ENCODE peak calls at places on chromosomes 7 and 10, in ten cellular contexts. W is IMR-90, O is fibroblast of lung, Q is pancreas, C is uterus, H is SJSA1, V is left ventricle myocardium inferior, N is tibial artery, J is K562, A is GM23248. F is an unnamed sample.

GRCh38 chr7:121608785-121609184 is 212.7 kb upstream of the FAM3C start:
- DNase-seq in W (no peak), O (no peak), Q (no peak), C (no peak), H (no peak), V (no peak), N (no peak), J (no peak), A (no peak), F (no peak)

GRCh38 chr7:120216947-120217346 is 56.0 kb upstream of the KCND2 start:
- DNase-seq in W (no peak), O (no peak), Q (no peak), C (no peak), H (no peak), V (no peak), N (no peak), J (no peak), A (no peak), F (no peak)

GRCh38 chr10:132774179-132774904 is 11.6 kb downstream of the NKX6-2 start:
- DNase-seq in W (no peak), O (no peak), Q (no peak), C (no peak), H (no peak), V (no peak), N (no peak), J (no peak), A (no peak), F (peak; percentile 47)

GRCh38 chr7:152924826-152925411 is 165.4 kb downstream of the ACTR3B start:
- DNase-seq in W (no peak), O (no peak), Q (no peak), C (no peak), H (no peak), V (no peak), N (no peak), J (no peak), A (no peak), F (no peak)

GRCh38 chr7:53602817-53603418 is 567.5 kb downstream of the POM121L12 start:
- DNase-seq in W (no peak), O (no peak), Q (no peak), C (no peak), H (no peak), V (no peak), N (no peak), J (no peak), A (no peak), F (no peak)

GRCh38 chr10:3408603-3409365 is 236.2 kb upstream of the PITRM1 start:
- DNase-seq in W (no peak), O (no peak), Q (peak; percentile 49), C (no peak), H (no peak), V (no peak), N (no peak), J (no peak), A (no peak), F (no peak)

GRCh38 chr7:3559178-3559765 is 258.2 kb downstream of the SDK1 start:
- DNase-seq in W (peak; percentile 97), O (peak; percentile 99), Q (peak; percentile 20), C (no peak), H (peak; percentile 33), V (no peak), N (peak; percentile 23), J (no peak), A (peak; percentile 53), F (peak; percentile 81)

GRCh38 chr7:70266186-70266585 is 667.9 kb downstream of the AUTS2 start:
- DNase-seq in W (no peak), O (peak; percentile 32), Q (no peak), C (no peak), H (no peak), V (no peak), N (no peak), J (no peak), A (peak; percentile 6), F (no peak)

GRCh38 chr7:41065663-41066062 is 637.2 kb downstream of the INHBA start:
- DNase-seq in W (no peak), O (no peak), Q (no peak), C (no peak), H (no peak), V (no peak), N (no peak), J (no peak), A (no peak), F (no peak)

GRCh38 chr7:157211710-157212109 is 73.0 kb downstream of the UBE3C start:
- DNase-seq in W (peak; percentile 96), O (peak; percentile 91), Q (no peak), C (no peak), H (no peak), V (no peak), N (no peak), J (no peak), A (peak; percentile 21), F (no peak)

GRCh38 chr10:118948784-118949183 is 80.7 kb upstream of the NANOS1 start:
- DNase-seq in W (no peak), O (no peak), Q (no peak), C (no peak), H (no peak), V (no peak), N (no peak), J (no peak), A (no peak), F (no peak)

DNA sequence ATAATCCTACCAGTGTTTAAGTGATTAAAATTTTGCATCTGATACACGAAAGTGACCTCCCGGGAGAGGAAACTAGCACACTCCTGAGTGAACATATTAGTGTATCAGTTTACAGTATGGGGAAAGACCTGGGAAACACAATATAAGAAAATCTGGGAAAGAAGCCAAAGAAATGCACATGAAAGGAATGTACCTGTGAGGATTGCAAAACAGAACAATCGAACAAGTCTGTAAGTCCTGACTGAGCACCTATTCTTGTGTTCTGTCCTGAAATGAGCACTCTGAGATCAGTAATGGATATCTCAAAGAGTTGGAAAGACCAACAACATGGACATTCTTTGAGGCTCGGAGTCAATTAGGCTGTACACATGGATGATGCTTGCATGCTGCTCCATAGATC is 554.7 kb downstream of the SORCS3 start:
- DNase-seq in W (no peak), O (no peak), Q (no peak), C (no peak), H (no peak), V (no peak), N (no peak), J (no peak), A (no peak), F (peak; percentile 8)
- H3K27ac ChIP-seq in W (no peak overlapping the region), O (no peak overlapping the region), Q (no peak overlapping the region), C (no peak overlapping the region), H (no peak overlapping the region), V (no peak overlapping the region), N (no peak overlapping the region), J (no peak overlapping the region), A (no peak overlapping the region), F (no peak overlapping the region)

GRCh38 chr10:71881956-71882355 is 30.9 kb upstream of the PSAP start:
- DNase-seq in W (no peak), O (no peak), Q (no peak), C (no peak), H (no peak), V (no peak), N (no peak), J (no peak), A (no peak), F (no peak)

GRCh38 chr10:71887767-71888166 is 36.7 kb upstream of the PSAP start:
- DNase-seq in W (no peak), O (no peak), Q (no peak), C (no peak), H (no peak), V (no peak), N (no peak), J (no peak), A (peak; percentile 27), F (no peak)

GRCh38 chr10:71880425-71881306 is 29.6 kb upstream of the PSAP start:
- DNase-seq in W (no peak), O (no peak), Q (no peak), C (no peak), H (no peak), V (peak; percentile 44), N (peak; percentile 60), J (no peak), A (peak; percentile 19), F (no peak)

GRCh38 chr10:71878327-71879034 is 27.4 kb upstream of the PSAP start:
- DNase-seq in W (no peak), O (no peak), Q (no peak), C (no peak), H (no peak), V (peak; percentile 33), N (no peak), J (peak; percentile 76), A (no peak), F (no peak)

GRCh38 chr10:71882813-71883746 is 32.0 kb upstream of the PSAP start:
- DNase-seq in W (no peak), O (peak; percentile 54), Q (no peak), C (no peak), H (no peak), V (no peak), N (no peak), J (peak; percentile 77), A (no peak), F (no peak)
- H3K27ac ChIP-seq in W (no peak overlapping the region), O (no peak overlapping the region), Q (no peak overlapping the region), C (no peak overlapping the region), H (no peak overlapping the region), V (peak overlapping the region; percentile 3), N (no peak overlapping the region), J (peak overlapping the region; percentile 40), A (no peak overlapping the region), F (no peak overlapping the region)

GRCh38 chr10:8311526-8312070 is 257.1 kb downstream of the GATA3 start:
- DNase-seq in W (no peak), O (no peak), Q (no peak), C (no peak), H (no peak), V (no peak), N (no peak), J (no peak), A (no peak), F (no peak)
- H3K27ac ChIP-seq in W (no peak overlapping the region), O (no peak overlapping the region), Q (no peak overlapping the region), C (no peak overlapping the region), H (no peak overlapping the region), V (no peak overlapping the region), N (no peak overlapping the region), J (no peak overlapping the region), A (no peak overlapping the region), F (no peak overlapping the region)

GRCh38 chr7:47786557-47787248 is 161.6 kb downstream of the PKD1L1 start:
- DNase-seq in W (peak; percentile 99), O (peak; percentile 97), Q (peak; percentile 60), C (peak; percentile 85), H (peak; percentile 99), V (peak; percentile 20), N (peak; percentile 81), J (no peak), A (peak; percentile 99), F (peak; percentile 89)

GRCh38 chr7:47785923-47786556 is 162.2 kb downstream of the PKD1L1 start:
- DNase-seq in W (no peak), O (peak; percentile 26), Q (no peak), C (no peak), H (no peak), V (no peak), N (no peak), J (no peak), A (peak; percentile 28), F (no peak)

GRCh38 chr7:47788083-47788482 is 160.2 kb downstream of the PKD1L1 start:
- DNase-seq in W (no peak), O (no peak), Q (no peak), C (no peak), H (no peak), V (no peak), N (no peak), J (no peak), A (no peak), F (no peak)

GRCh38 chr7:47783456-47784240 is 164.6 kb downstream of the PKD1L1 start:
- DNase-seq in W (peak; percentile 98), O (peak; percentile 98), Q (no peak), C (peak; percentile 43), H (peak; percentile 95), V (no peak), N (peak; percentile 46), J (no peak), A (peak; percentile 94), F (peak; percentile 71)

GRCh38 chr7:47787249-47788069 is 160.8 kb downstream of the PKD1L1 start:
- DNase-seq in W (peak; percentile 54), O (no peak), Q (no peak), C (no peak), H (no peak), V (no peak), N (no peak), J (no peak), A (peak; percentile 33), F (no peak)
- H3K27ac ChIP-seq in W (peak overlapping the region; percentile 82), O (peak overlapping the region; percentile 79), Q (peak overlapping the region; percentile 36), C (peak overlapping the region; percentile 85), H (peak overlapping the region; percentile 96), V (no peak overlapping the region), N (peak overlapping the region; percentile 81), J (no peak overlapping the region), A (peak overlapping the region; percentile 93), F (peak overlapping the region; percentile 90)

F was measured in hepatocyte.